ENCODE peak calls at places on chromosome 21, in four cellular contexts. One of them, this sample, is unnamed.

GRCh38 chr21:45982758-45983731 is 1.5 kb downstream of the COL6A1 start:
- DNase-seq in LoVo: no peak
- DNase-seq in RWPE1: no peak
- DNase-seq in stimulated activated CD8-positive, alpha-beta memory T cell treated with anti-CD3 and anti-CD28 coated beads, Interleukin-4, amount 100 ng/mL, for 1 hour: no peak
- DNase-seq in this sample: peak; percentile 79

GRCh38 chr21:32624726-32625125 is 12.5 kb upstream of the CFAP298 start:
- DNase-seq in LoVo: peak; percentile 69
- DNase-seq in RWPE1: peak; percentile 51
- DNase-seq in stimulated activated CD8-positive, alpha-beta memory T cell treated with anti-CD3 and anti-CD28 coated beads, Interleukin-4, amount 100 ng/mL, for 1 hour: no peak
- DNase-seq in this sample: no peak

GRCh38 chr21:43262427-43262826 is 93.6 kb downstream of the CRYAA start:
- DNase-seq in LoVo: no peak
- DNase-seq in RWPE1: no peak
- DNase-seq in stimulated activated CD8-positive, alpha-beta memory T cell treated with anti-CD3 and anti-CD28 coated beads, Interleukin-4, amount 100 ng/mL, for 1 hour: no peak
- DNase-seq in this sample: no peak

GRCh38 chr21:31088196-31088751 is 50.0 kb upstream of the KRTAP19-8 start:
- DNase-seq in LoVo: no peak
- DNase-seq in RWPE1: no peak
- DNase-seq in stimulated activated CD8-positive, alpha-beta memory T cell treated with anti-CD3 and anti-CD28 coated beads, Interleukin-4, amount 100 ng/mL, for 1 hour: no peak
- DNase-seq in this sample: no peak

GRCh38 chr21:44751186-44751798 is 39.9 kb upstream of the TSPEAR start:
- DNase-seq in LoVo: no peak
- DNase-seq in RWPE1: no peak
- DNase-seq in stimulated activated CD8-positive, alpha-beta memory T cell treated with anti-CD3 and anti-CD28 coated beads, Interleukin-4, amount 100 ng/mL, for 1 hour: no peak
- DNase-seq in this sample: peak; percentile 71

GRCh38 chr21:35222541-35222941 is 173.4 kb upstream of the RUNX1 start:
- DNase-seq in LoVo: no peak
- DNase-seq in RWPE1: no peak
- DNase-seq in stimulated activated CD8-positive, alpha-beta memory T cell treated with anti-CD3 and anti-CD28 coated beads, Interleukin-4, amount 100 ng/mL, for 1 hour: no peak
- DNase-seq in this sample: no peak

GRCh38 chr21:39003982-39004775 is 179.1 kb downstream of the PSMG1 start:
- DNase-seq in LoVo: no peak
- DNase-seq in RWPE1: no peak
- DNase-seq in stimulated activated CD8-positive, alpha-beta memory T cell treated with anti-CD3 and anti-CD28 coated beads, Interleukin-4, amount 100 ng/mL, for 1 hour: no peak
- DNase-seq in this sample: no peak

GRCh38 chr21:24217141-24217540 is 1390.1 kb downstream of the MRPL39 start:
- DNase-seq in LoVo: no peak
- DNase-seq in RWPE1: no peak
- DNase-seq in stimulated activated CD8-positive, alpha-beta memory T cell treated with anti-CD3 and anti-CD28 coated beads, Interleukin-4, amount 100 ng/mL, for 1 hour: no peak
- DNase-seq in this sample: no peak

GRCh38 chr21:39454949-39455668 is 3.3 kb downstream of the SH3BGR start:
- DNase-seq in LoVo: no peak
- DNase-seq in RWPE1: no peak
- DNase-seq in stimulated activated CD8-positive, alpha-beta memory T cell treated with anti-CD3 and anti-CD28 coated beads, Interleukin-4, amount 100 ng/mL, for 1 hour: no peak
- DNase-seq in this sample: no peak

GRCh38 chr21:42222821-42223390 is 4.0 kb downstream of the ABCG1 start:
- DNase-seq in LoVo: no peak
- DNase-seq in RWPE1: no peak
- DNase-seq in stimulated activated CD8-positive, alpha-beta memory T cell treated with anti-CD3 and anti-CD28 coated beads, Interleukin-4, amount 100 ng/mL, for 1 hour: no peak
- DNase-seq in this sample: peak; percentile 32

GRCh38 chr21:31927872-31928476 is 55.2 kb downstream of the HUNK start:
- DNase-seq in LoVo: no peak
- DNase-seq in RWPE1: no peak
- DNase-seq in stimulated activated CD8-positive, alpha-beta memory T cell treated with anti-CD3 and anti-CD28 coated beads, Interleukin-4, amount 100 ng/mL, for 1 hour: no peak
- DNase-seq in this sample: no peak

GRCh38 chr21:32020551-32020950 is 147.7 kb downstream of the HUNK start:
- DNase-seq in LoVo: no peak
- DNase-seq in RWPE1: no peak
- DNase-seq in stimulated activated CD8-positive, alpha-beta memory T cell treated with anti-CD3 and anti-CD28 coated beads, Interleukin-4, amount 100 ng/mL, for 1 hour: no peak
- DNase-seq in this sample: no peak

GRCh38 chr21:46048926-46049889 is 48.7 kb upstream of the COL6A2 start:
- DNase-seq in LoVo: no peak
- DNase-seq in RWPE1: peak; percentile 66
- DNase-seq in stimulated activated CD8-positive, alpha-beta memory T cell treated with anti-CD3 and anti-CD28 coated beads, Interleukin-4, amount 100 ng/mL, for 1 hour: no peak
- DNase-seq in this sample: peak; percentile 93

GRCh38 chr21:28832013-28832714 is 160.5 kb downstream of the LTN1 start:
- DNase-seq in LoVo: no peak
- DNase-seq in RWPE1: peak; percentile 25
- DNase-seq in stimulated activated CD8-positive, alpha-beta memory T cell treated with anti-CD3 and anti-CD28 coated beads, Interleukin-4, amount 100 ng/mL, for 1 hour: no peak
- DNase-seq in this sample: no peak

GRCh38 chr21:40788635-40789034 is 58.3 kb downstream of the DSCAM start:
- DNase-seq in LoVo: no peak
- DNase-seq in RWPE1: no peak
- DNase-seq in stimulated activated CD8-positive, alpha-beta memory T cell treated with anti-CD3 and anti-CD28 coated beads, Interleukin-4, amount 100 ng/mL, for 1 hour: no peak
- DNase-seq in this sample: no peak

GRCh38 chr21:14080764-14081096 is 130.0 kb downstream of the LIPI start:
- DNase-seq in LoVo: no peak
- DNase-seq in RWPE1: no peak
- DNase-seq in stimulated activated CD8-positive, alpha-beta memory T cell treated with anti-CD3 and anti-CD28 coated beads, Interleukin-4, amount 100 ng/mL, for 1 hour: no peak
- DNase-seq in this sample: no peak

GRCh38 chr21:22728091-22728490 is 1729.9 kb downstream of the NCAM2 start:
- DNase-seq in LoVo: no peak
- DNase-seq in RWPE1: no peak
- DNase-seq in stimulated activated CD8-positive, alpha-beta memory T cell treated with anti-CD3 and anti-CD28 coated beads, Interleukin-4, amount 100 ng/mL, for 1 hour: no peak
- DNase-seq in this sample: no peak

GRCh38 chr21:15406791-15407190 is 323.0 kb upstream of the USP25 start:
- DNase-seq in LoVo: no peak
- DNase-seq in RWPE1: no peak
- DNase-seq in stimulated activated CD8-positive, alpha-beta memory T cell treated with anti-CD3 and anti-CD28 coated beads, Interleukin-4, amount 100 ng/mL, for 1 hour: no peak
- DNase-seq in this sample: no peak

GRCh38 chr21:10521091-10521598 is at the start of gene TPTE:
- DNase-seq in LoVo: no peak
- DNase-seq in RWPE1: no peak
- DNase-seq in stimulated activated CD8-positive, alpha-beta memory T cell treated with anti-CD3 and anti-CD28 coated beads, Interleukin-4, amount 100 ng/mL, for 1 hour: no peak
- DNase-seq in this sample: no peak

GRCh38 chr21:31560479-31560878 is 99.0 kb upstream of the SOD1 start:
- DNase-seq in LoVo: no peak
- DNase-seq in RWPE1: no peak
- DNase-seq in stimulated activated CD8-positive, alpha-beta memory T cell treated with anti-CD3 and anti-CD28 coated beads, Interleukin-4, amount 100 ng/mL, for 1 hour: no peak
- DNase-seq in this sample: no peak

GRCh38 chr21:18049461-18049860 is 195.2 kb upstream of the CHODL start:
- DNase-seq in LoVo: no peak
- DNase-seq in RWPE1: no peak
- DNase-seq in stimulated activated CD8-positive, alpha-beta memory T cell treated with anti-CD3 and anti-CD28 coated beads, Interleukin-4, amount 100 ng/mL, for 1 hour: no peak
- DNase-seq in this sample: no peak

GRCh38 chr21:15943009-15943666 is 213.4 kb downstream of the USP25 start:
- DNase-seq in LoVo: no peak
- DNase-seq in RWPE1: peak; percentile 11
- DNase-seq in stimulated activated CD8-positive, alpha-beta memory T cell treated with anti-CD3 and anti-CD28 coated beads, Interleukin-4, amount 100 ng/mL, for 1 hour: no peak
- DNase-seq in this sample: no peak

GRCh38 chr21:42453301-42454220 is 42.5 kb downstream of the RSPH1 start:
- DNase-seq in LoVo: no peak
- DNase-seq in RWPE1: no peak
- DNase-seq in stimulated activated CD8-positive, alpha-beta memory T cell treated with anti-CD3 and anti-CD28 coated beads, Interleukin-4, amount 100 ng/mL, for 1 hour: no peak
- DNase-seq in this sample: no peak

GRCh38 chr21:37339527-37339889 is 27.1 kb upstream of the DYRK1A start:
- DNase-seq in LoVo: no peak
- DNase-seq in RWPE1: no peak
- DNase-seq in stimulated activated CD8-positive, alpha-beta memory T cell treated with anti-CD3 and anti-CD28 coated beads, Interleukin-4, amount 100 ng/mL, for 1 hour: no peak
- DNase-seq in this sample: no peak

GRCh38 chr21:25188639-25189038 is 418.6 kb downstream of the MRPL39 start:
- DNase-seq in LoVo: no peak
- DNase-seq in RWPE1: no peak
- DNase-seq in stimulated activated CD8-positive, alpha-beta memory T cell treated with anti-CD3 and anti-CD28 coated beads, Interleukin-4, amount 100 ng/mL, for 1 hour: no peak
- DNase-seq in this sample: no peak

GRCh38 chr21:26061437-26061836 is 109.1 kb downstream of the APP start:
- DNase-seq in LoVo: no peak
- DNase-seq in RWPE1: no peak
- DNase-seq in stimulated activated CD8-positive, alpha-beta memory T cell treated with anti-CD3 and anti-CD28 coated beads, Interleukin-4, amount 100 ng/mL, for 1 hour: no peak
- DNase-seq in this sample: no peak

GRCh38 chr21:44375281-44375651 is 21.8 kb downstream of the TRPM2 start:
- DNase-seq in LoVo: no peak
- DNase-seq in RWPE1: no peak
- DNase-seq in stimulated activated CD8-positive, alpha-beta memory T cell treated with anti-CD3 and anti-CD28 coated beads, Interleukin-4, amount 100 ng/mL, for 1 hour: no peak
- DNase-seq in this sample: no peak

GRCh38 chr21:30206551-30207251 is 9.2 kb downstream of the CLDN8 start:
- DNase-seq in LoVo: no peak
- DNase-seq in RWPE1: peak; percentile 16
- DNase-seq in stimulated activated CD8-positive, alpha-beta memory T cell treated with anti-CD3 and anti-CD28 coated beads, Interleukin-4, amount 100 ng/mL, for 1 hour: no peak
- DNase-seq in this sample: no peak

GRCh38 chr21:23936991-23937390 is 1670.3 kb downstream of the MRPL39 start:
- DNase-seq in LoVo: no peak
- DNase-seq in RWPE1: no peak
- DNase-seq in stimulated activated CD8-positive, alpha-beta memory T cell treated with anti-CD3 and anti-CD28 coated beads, Interleukin-4, amount 100 ng/mL, for 1 hour: no peak
- DNase-seq in this sample: no peak

GRCh38 chr21:26067836-26068401 is 102.7 kb downstream of the APP start:
- DNase-seq in LoVo: no peak
- DNase-seq in RWPE1: no peak
- DNase-seq in stimulated activated CD8-positive, alpha-beta memory T cell treated with anti-CD3 and anti-CD28 coated beads, Interleukin-4, amount 100 ng/mL, for 1 hour: no peak
- DNase-seq in this sample: no peak

GRCh38 chr21:38486705-38487104 is 11.6 kb downstream of the ERG start:
- DNase-seq in LoVo: no peak
- DNase-seq in RWPE1: no peak
- DNase-seq in stimulated activated CD8-positive, alpha-beta memory T cell treated with anti-CD3 and anti-CD28 coated beads, Interleukin-4, amount 100 ng/mL, for 1 hour: no peak
- DNase-seq in this sample: no peak